ENCODE peak calls at places on chromosomes 12 and 14, in four cellular contexts. One of them, this sample, is unnamed.
A peak's percentile ranks its signal among the peaks of the same experiment; 100 is the strongest.

GRCh38 chr14:87944987-87945604 is 47.9 kb downstream of the GALC start:
- DNase-seq in breast epithelium: no peak
- DNase-seq in mesothelial cell of epicardium: no peak
- DNase-seq in RWPE1: peak; percentile 13
- DNase-seq in this sample: no peak

GRCh38 chr14:24734917-24735500 is 101.0 kb upstream of the GZMB start:
- DNase-seq in breast epithelium: no peak
- DNase-seq in mesothelial cell of epicardium: no peak
- DNase-seq in RWPE1: no peak
- DNase-seq in this sample: no peak

GRCh38 chr12:122844366-122844971 is 9.2 kb downstream of the HIP1R start:
- DNase-seq in RWPE1: no peak
- DNase-seq in breast epithelium: no peak
- DNase-seq in mesothelial cell of epicardium: no peak
- DNase-seq in this sample: no peak

GRCh38 chr12:6607751-6608591 is 792 bp upstream of the CHD4 start:
- DNase-seq in mesothelial cell of epicardium: no peak
- DNase-seq in RWPE1: peak; percentile 84
- DNase-seq in breast epithelium: peak; percentile 71
- DNase-seq in this sample: no peak

GRCh38 chr12:123401753-123402683 is 18.1 kb downstream of the KMT5A start:
- DNase-seq in RWPE1: no peak
- DNase-seq in mesothelial cell of epicardium: no peak
- DNase-seq in breast epithelium: no peak
- DNase-seq in this sample: no peak

GRCh38 chr12:124481257-124481750 is 86.1 kb downstream of the NCOR2 start:
- DNase-seq in RWPE1: no peak
- DNase-seq in breast epithelium: no peak
- DNase-seq in mesothelial cell of epicardium: no peak
- DNase-seq in this sample: no peak

GRCh38 chr12:110813298-110813697 is 33.5 kb upstream of the CCDC63 start:
- DNase-seq in mesothelial cell of epicardium: no peak
- DNase-seq in breast epithelium: no peak
- DNase-seq in RWPE1: no peak
- DNase-seq in this sample: no peak

GRCh38 chr12:121697093-121697698 is 15.4 kb upstream of the TMEM120B start:
- DNase-seq in breast epithelium: no peak
- DNase-seq in mesothelial cell of epicardium: no peak
- DNase-seq in RWPE1: peak; percentile 48
- DNase-seq in this sample: no peak

DNA sequence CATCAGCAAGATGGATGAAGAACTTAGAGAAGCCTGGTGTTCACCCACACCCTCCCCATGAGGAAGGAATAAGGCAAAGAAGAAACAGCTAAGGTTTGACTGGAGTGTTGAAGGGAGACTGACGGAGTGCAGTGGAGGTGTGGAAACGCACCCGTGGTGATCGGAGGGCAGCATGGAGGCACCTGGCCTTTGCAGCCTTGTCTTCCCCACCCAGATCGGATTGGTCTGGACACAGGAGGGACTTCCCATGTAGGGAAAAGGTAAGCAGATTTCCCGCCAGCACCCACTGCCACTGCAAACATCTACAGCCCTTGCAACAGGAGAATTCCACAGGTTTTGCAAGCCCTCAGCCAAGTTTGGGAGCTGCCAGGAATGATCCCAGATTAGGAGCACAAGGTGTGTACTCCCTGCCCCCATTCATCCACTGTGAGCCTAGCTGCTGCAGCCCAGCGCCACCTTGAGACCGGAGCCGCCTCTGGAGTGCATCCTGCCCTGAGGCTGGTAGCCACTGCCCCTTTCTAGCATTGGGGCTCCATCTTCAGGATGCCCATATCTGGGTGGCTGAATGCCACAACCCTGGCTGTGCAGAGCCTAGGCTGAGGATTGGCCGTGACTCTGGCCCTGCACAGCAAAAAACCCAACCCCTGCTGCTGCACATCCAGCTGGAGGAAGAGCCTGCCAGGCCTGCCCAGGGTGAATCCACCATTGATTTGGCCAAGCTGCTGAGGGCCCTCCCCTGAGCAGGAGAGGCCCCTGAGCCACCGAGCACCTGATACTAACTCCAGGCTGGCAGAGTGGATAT is 411.1 kb downstream of the TMEM121 start:
- DNase-seq in RWPE1: no peak
- DNase-seq in mesothelial cell of epicardium: peak; percentile 22
- DNase-seq in breast epithelium: no peak
- DNase-seq in this sample: peak; percentile 73
- TF ChIP-seq CTCF in RWPE1: no peak
- TF ChIP-seq CTCF in mesothelial cell of epicardium: no peak
- TF ChIP-seq CTCF in breast epithelium: no peak
- TF ChIP-seq CTCF in this sample: no peak

DNA sequence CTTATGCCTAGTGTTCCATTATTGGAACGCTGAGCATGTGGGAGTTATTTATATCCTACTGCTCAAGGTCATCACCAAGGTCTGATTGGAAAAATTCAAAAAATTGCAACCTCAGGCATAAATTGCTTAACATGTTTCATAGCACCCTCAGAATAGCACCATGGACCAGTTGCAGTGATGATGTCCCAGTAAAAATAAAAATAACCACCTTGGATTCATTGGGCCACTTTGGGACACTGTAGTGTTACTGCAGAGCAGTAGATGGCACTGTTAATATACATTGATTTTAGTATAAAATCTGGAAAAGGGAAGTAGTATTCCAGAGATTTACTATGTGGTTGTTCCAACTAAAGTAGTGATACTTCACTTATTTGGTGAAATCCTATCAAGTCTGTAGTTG is 31.0 kb upstream of the PTCSC3 start:
- DNase-seq in mesothelial cell of epicardium: no peak
- DNase-seq in breast epithelium: no peak
- DNase-seq in RWPE1: no peak
- DNase-seq in this sample: no peak
- TF ChIP-seq CTCF in mesothelial cell of epicardium: no peak
- TF ChIP-seq CTCF in breast epithelium: no peak
- TF ChIP-seq CTCF in RWPE1: peak; percentile 35
- TF ChIP-seq CTCF in this sample: peak; percentile 56

GRCh38 chr12:79121486-79121885 is 256.9 kb downstream of the SYT1 start:
- DNase-seq in breast epithelium: no peak
- DNase-seq in RWPE1: peak; percentile 16
- DNase-seq in mesothelial cell of epicardium: no peak
- DNase-seq in this sample: no peak
- TF ChIP-seq CTCF in breast epithelium: no peak
- TF ChIP-seq CTCF in RWPE1: no peak
- TF ChIP-seq CTCF in mesothelial cell of epicardium: no peak
- TF ChIP-seq CTCF in this sample: peak; percentile 41

GRCh38 chr14:67332468-67332867 is 27.1 kb downstream of the ATP6V1D start:
- DNase-seq in RWPE1: no peak
- DNase-seq in mesothelial cell of epicardium: no peak
- DNase-seq in breast epithelium: no peak
- DNase-seq in this sample: no peak

GRCh38 chr14:67331368-67332125 is 28.1 kb downstream of the ATP6V1D start:
- DNase-seq in RWPE1: no peak
- DNase-seq in mesothelial cell of epicardium: no peak
- DNase-seq in breast epithelium: no peak
- DNase-seq in this sample: no peak

GRCh38 chr14:67335781-67336180 is 23.8 kb downstream of the ATP6V1D start:
- DNase-seq in breast epithelium: no peak
- DNase-seq in RWPE1: no peak
- DNase-seq in mesothelial cell of epicardium: no peak
- DNase-seq in this sample: no peak
- TF ChIP-seq CTCF in breast epithelium: no peak
- TF ChIP-seq CTCF in RWPE1: no peak
- TF ChIP-seq CTCF in mesothelial cell of epicardium: peak; percentile 61
- TF ChIP-seq CTCF in this sample: peak; percentile 45

GRCh38 chr12:107610030-107610859 is 75.4 kb upstream of the PWP1 start:
- DNase-seq in breast epithelium: no peak
- DNase-seq in mesothelial cell of epicardium: peak; percentile 62
- DNase-seq in RWPE1: peak; percentile 41
- DNase-seq in this sample: no peak
- TF ChIP-seq CTCF in breast epithelium: no peak
- TF ChIP-seq CTCF in mesothelial cell of epicardium: peak; percentile 45
- TF ChIP-seq CTCF in RWPE1: peak; percentile 78
- TF ChIP-seq CTCF in this sample: peak; percentile 72

DNA sequence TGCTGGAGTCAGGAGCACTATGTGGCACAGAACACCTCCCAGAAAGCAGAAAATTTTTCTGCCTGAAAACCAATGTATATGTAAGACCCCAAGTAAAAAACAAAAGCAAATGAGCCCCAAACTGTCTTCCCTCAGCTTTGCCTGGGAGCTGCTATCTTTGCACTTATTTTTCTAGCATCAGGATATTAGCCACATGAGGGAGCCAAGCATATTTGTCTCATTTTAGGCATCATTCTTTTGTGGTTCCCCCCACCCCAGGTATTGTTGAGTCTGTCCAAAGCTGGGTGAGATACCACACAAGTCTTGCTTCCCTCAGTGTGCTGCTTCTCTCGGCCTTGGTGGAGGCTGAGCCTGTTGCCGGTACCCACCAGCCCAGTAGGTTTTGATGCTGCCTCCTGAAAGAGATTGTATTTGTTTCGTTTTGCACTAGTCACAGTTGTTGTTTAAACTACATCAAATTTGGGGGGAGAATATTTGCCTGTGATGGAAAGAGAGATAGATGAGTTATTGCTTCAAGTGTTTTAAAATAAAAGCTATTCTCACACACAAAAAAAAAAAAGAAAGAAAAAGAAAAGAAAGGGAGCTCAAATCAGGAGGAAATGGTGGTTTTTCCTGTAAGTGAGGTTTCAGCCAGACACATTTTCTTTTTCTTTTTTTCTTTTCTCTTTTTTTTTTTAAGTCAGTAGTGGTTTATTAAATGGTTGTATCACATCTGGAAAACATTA is 58.3 kb downstream of the SLC4A8 start:
- DNase-seq in breast epithelium: no peak
- DNase-seq in mesothelial cell of epicardium: no peak
- DNase-seq in RWPE1: no peak
- DNase-seq in this sample: no peak
- TF ChIP-seq CTCF in breast epithelium: no peak
- TF ChIP-seq CTCF in mesothelial cell of epicardium: no peak
- TF ChIP-seq CTCF in RWPE1: no peak
- TF ChIP-seq CTCF in this sample: peak; percentile 32

GRCh38 chr14:53217283-53217994 is 64.3 kb upstream of the DDHD1 start:
- DNase-seq in RWPE1: peak; percentile 51
- DNase-seq in mesothelial cell of epicardium: peak; percentile 72
- DNase-seq in breast epithelium: peak; percentile 26
- DNase-seq in this sample: peak; percentile 90
- TF ChIP-seq CTCF in RWPE1: peak; percentile 55
- TF ChIP-seq CTCF in mesothelial cell of epicardium: peak; percentile 52
- TF ChIP-seq CTCF in breast epithelium: peak; percentile 63
- TF ChIP-seq CTCF in this sample: peak; percentile 63